ENCODE peak calls at places on chromosome 2, in five cellular contexts. Y is coronary artery, F is HS-5, E is HT1080, U is dorsolateral prefrontal cortex. Q is an unnamed sample.

GRCh38 chr2:39661771-39662325 is 3.9 kb upstream of the TMEM178A start:
- DNase-seq in Y (no peak), F (no peak), U (no peak), E (no peak), Q (no peak)

GRCh38 chr2:128322651-128323491 is 4.2 kb upstream of the HS6ST1 start:
- DNase-seq in F (no peak), Y (peak), E (no peak), U (no peak), Q (peak)

GRCh38 chr2:26692814-26693286 is 328 bp downstream of the KCNK3 start:
- DNase-seq in Y (no peak), E (no peak), F (no peak), U (peak), Q (no peak)

GRCh38 chr2:3664925-3665324 is 6.9 kb downstream of the ALLC start:
- DNase-seq in U (no peak), E (no peak), Y (no peak), F (no peak), Q (no peak)

GRCh38 chr2:66235408-66235807 is 199.5 kb upstream of the MEIS1 start:
- DNase-seq in Y (no peak), U (no peak), E (no peak), F (no peak), Q (no peak)

GRCh38 chr2:150781142-150781541 is 293.7 kb upstream of the RND3 start:
- DNase-seq in U (no peak), F (no peak), E (no peak), Y (no peak), Q (no peak)

GRCh38 chr2:193966590-193966989 is 1690.4 kb upstream of the SLC39A10 start:
- DNase-seq in F (peak), U (no peak), Y (no peak), E (peak), Q (no peak)

GRCh38 chr2:142217804-142218203 is 87.0 kb upstream of the LRP1B start:
- DNase-seq in U (no peak), E (peak), F (no peak), Y (no peak), Q (no peak)

GRCh38 chr2:216665240-216665639 is 30.1 kb downstream of the IGFBP5 start:
- DNase-seq in U (no peak), F (no peak), Y (no peak), E (no peak), Q (no peak)

GRCh38 chr2:11938196-11938595 is 191.8 kb downstream of the LPIN1 start:
- DNase-seq in E (no peak), F (no peak), U (no peak), Y (no peak), Q (peak)

GRCh38 chr2:170820647-170821630 is 4.3 kb downstream of the GAD1 start:
- DNase-seq in Y (no peak), F (no peak), U (no peak), E (no peak), Q (no peak)

GRCh38 chr2:29747786-29748470 is 173.5 kb downstream of the ALK start:
- DNase-seq in F (peak), U (no peak), E (peak), Y (no peak), Q (no peak)

GRCh38 chr2:113175101-113175628 is 1.4 kb downstream of the PSD4 start:
- DNase-seq in F (no peak), Y (no peak), U (no peak), E (peak), Q (no peak)

GRCh38 chr2:212330263-212330662 is 208.3 kb downstream of the ERBB4 start:
- DNase-seq in U (peak), Y (no peak), F (no peak), E (peak), Q (no peak)

GRCh38 chr2:108417254-108417653 is 31.8 kb upstream of the GCC2 start:
- DNase-seq in E (peak), F (no peak), Y (no peak), U (no peak), Q (no peak)

GRCh38 chr2:23397483-23397882 is 12.5 kb downstream of the KLHL29 start:
- DNase-seq in U (no peak), E (no peak), F (no peak), Y (peak), Q (no peak)

GRCh38 chr2:104690255-104690999 is 163.5 kb upstream of the POU3F3 start:
- DNase-seq in E (no peak), Y (no peak), U (no peak), F (no peak), Q (no peak)

GRCh38 chr2:219638948-219639341 is 11.5 kb downstream of the SLC4A3 start:
- DNase-seq in E (no peak), U (no peak), Y (no peak), F (no peak), Q (no peak)